ENCODE peak calls at places on chromosome 22, in four cellular contexts. U is right cardiac atrium, Y is right lobe of liver, H is IMR-90. V is an unnamed sample.

GRCh38 chr22:24601217-24602104 is 1.5 kb upstream of the GGT1 start:
- DNase-seq in U (peak; percentile 87), Y (peak; percentile 93), H (no peak), V (no peak)

GRCh38 chr22:48370508-48371325 is 1457.0 kb downstream of the BRD1 start:
- DNase-seq in U (no peak), Y (no peak), H (no peak), V (peak; percentile 15)

GRCh38 chr22:22968366-22968765 is 80.8 kb downstream of the IGLL5 start:
- DNase-seq in U (no peak), Y (peak; percentile 93), H (no peak), V (no peak)

GRCh38 chr22:47446331-47446730 is 683.9 kb downstream of the TBC1D22A start:
- DNase-seq in U (no peak), Y (no peak), H (no peak), V (no peak)

GRCh38 chr22:49602481-49602880 is 225.2 kb downstream of the BRD1 start:
- DNase-seq in U (no peak), Y (peak; percentile 37), H (no peak), V (no peak)

GRCh38 chr22:25645266-25645665 is 80.8 kb downstream of the GRK3 start:
- DNase-seq in U (no peak), Y (no peak), H (peak; percentile 49), V (no peak)

GRCh38 chr22:33470456-33470855 is 412.3 kb upstream of the SYN3 start:
- DNase-seq in U (no peak), Y (no peak), H (no peak), V (no peak)

GRCh38 chr22:32430352-32430751 is 18.3 kb upstream of the RTCB start:
- DNase-seq in U (no peak), Y (no peak), H (no peak), V (no peak)

GRCh38 chr22:49657974-49658550 is 169.6 kb downstream of the BRD1 start:
- DNase-seq in U (peak; percentile 18), Y (no peak), H (no peak), V (no peak)

GRCh38 chr22:19571207-19571795 is 47.1 kb upstream of the CLDN5 start:
- DNase-seq in U (no peak), Y (no peak), H (peak; percentile 63), V (no peak)

GRCh38 chr22:44752285-44753188 is at the start of gene ARHGAP8:
- DNase-seq in U (no peak), Y (no peak), H (no peak), V (no peak)

GRCh38 chr22:44753189-44754042 is 1.0 kb downstream of the ARHGAP8 start:
- DNase-seq in U (no peak), Y (no peak), H (peak; percentile 81), V (no peak)

GRCh38 chr22:44746836-44747519 is 5.4 kb upstream of the ARHGAP8 start:
- DNase-seq in U (no peak), Y (no peak), H (peak; percentile 69), V (no peak)

GRCh38 chr22:44748524-44748923 is 3.9 kb upstream of the ARHGAP8 start:
- DNase-seq in U (no peak), Y (peak; percentile 56), H (no peak), V (no peak)

GRCh38 chr22:44750481-44750880 is 1.9 kb upstream of the ARHGAP8 start:
- DNase-seq in U (no peak), Y (no peak), H (no peak), V (no peak)
- H3K27me3 ChIP-seq in U (no peaks in the 10 kb centered on the region), Y (no peaks in the 10 kb centered on the region), H (peaks cover 12% of the 10 kb centered on the region), V (no peaks in the 10 kb centered on the region)

GRCh38 chr22:45262931-45263789 is 21.6 kb upstream of the UPK3A start:
- DNase-seq in U (no peak), Y (no peak), H (no peak), V (peak; percentile 76)
- H3K4me3 ChIP-seq in U (no peak overlapping the region), Y (no peak overlapping the region), H (no peak overlapping the region), V (no peak overlapping the region)

GRCh38 chr22:43420991-43421665 is 9.3 kb downstream of the MPPED1 start:
- DNase-seq in U (no peak), Y (peak; percentile 40), H (no peak), V (no peak)

GRCh38 chr22:43418079-43418825 is 6.4 kb downstream of the MPPED1 start:
- DNase-seq in U (peak; percentile 23), Y (peak; percentile 31), H (no peak), V (no peak)

GRCh38 chr22:43413826-43414225 is 2.0 kb downstream of the MPPED1 start:
- DNase-seq in U (no peak), Y (peak; percentile 24), H (no peak), V (no peak)

GRCh38 chr22:43419371-43420080 is 7.7 kb downstream of the MPPED1 start:
- DNase-seq in U (peak; percentile 39), Y (peak; percentile 32), H (no peak), V (no peak)

GRCh38 chr22:43417555-43417954 is 5.7 kb downstream of the MPPED1 start:
- DNase-seq in U (peak; percentile 9), Y (peak; percentile 24), H (no peak), V (no peak)
- H3K27me3 ChIP-seq in U (no peaks in the 10 kb centered on the region), Y (no peaks in the 10 kb centered on the region), H (peaks cover 72% of the 10 kb centered on the region), V (no peaks in the 10 kb centered on the region)

GRCh38 chr22:40387758-40388157 is 17.4 kb downstream of the SGSM3 start:
- DNase-seq in U (no peak), Y (no peak), H (no peak), V (no peak)

GRCh38 chr22:40381461-40381860 is 11.1 kb downstream of the SGSM3 start:
- DNase-seq in U (no peak), Y (no peak), H (no peak), V (no peak)

GRCh38 chr22:40388231-40388630 is 17.8 kb downstream of the SGSM3 start:
- DNase-seq in U (no peak), Y (no peak), H (no peak), V (no peak)

GRCh38 chr22:40383905-40384304 is 13.5 kb downstream of the SGSM3 start:
- DNase-seq in U (no peak), Y (no peak), H (peak; percentile 75), V (no peak)

DNA sequence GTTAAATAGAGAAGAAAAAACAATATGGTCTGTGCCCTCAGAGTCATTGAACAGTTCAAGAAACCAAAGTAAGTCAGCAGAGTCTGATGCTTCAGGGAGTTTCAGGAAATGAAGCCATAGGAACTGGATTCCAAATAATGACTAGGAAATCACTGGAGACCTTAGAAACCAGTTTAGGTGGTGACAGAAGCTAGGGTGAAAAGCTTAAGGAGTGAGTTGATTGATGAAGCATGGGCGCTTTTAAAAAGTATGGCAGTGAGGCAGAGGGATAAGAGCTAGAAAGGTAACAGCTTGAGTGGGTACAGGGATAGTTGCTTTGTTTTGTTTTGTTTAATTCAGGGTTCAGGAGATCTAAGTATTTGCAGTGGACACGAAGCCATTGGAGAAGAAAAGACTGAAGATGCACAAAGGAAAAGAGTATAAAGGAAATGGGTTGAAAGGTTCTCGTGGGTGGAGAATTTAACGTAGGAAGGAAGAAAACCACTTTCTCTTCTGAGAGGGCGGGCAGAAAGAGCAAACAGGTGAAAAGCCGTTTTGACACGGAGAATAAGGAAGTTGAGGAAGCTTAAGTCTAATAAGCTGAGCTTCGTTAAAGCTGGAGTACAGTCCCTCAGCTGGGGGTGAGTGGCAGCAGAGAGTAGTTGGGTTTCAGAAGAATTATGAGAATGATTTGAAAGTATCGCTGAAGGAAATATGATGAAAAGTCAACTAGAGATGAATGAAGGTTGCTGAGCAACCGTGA is 14.8 kb downstream of the SGSM3 start:
- DNase-seq in U (no peak), Y (no peak), H (no peak), V (no peak)
- H3K4me3 ChIP-seq in U (no peak overlapping the region), Y (no peak overlapping the region), H (no peak overlapping the region), V (no peak overlapping the region)

GRCh38 chr22:29070490-29070889 is 2.3 kb upstream of the KREMEN1 start:
- DNase-seq in U (no peak), Y (no peak), H (no peak), V (no peak)
- H3K27me3 ChIP-seq in U (no peaks in the 10 kb centered on the region), Y (no peaks in the 10 kb centered on the region), H (peaks cover 30% of the 10 kb centered on the region), V (no peaks in the 10 kb centered on the region)

DNA sequence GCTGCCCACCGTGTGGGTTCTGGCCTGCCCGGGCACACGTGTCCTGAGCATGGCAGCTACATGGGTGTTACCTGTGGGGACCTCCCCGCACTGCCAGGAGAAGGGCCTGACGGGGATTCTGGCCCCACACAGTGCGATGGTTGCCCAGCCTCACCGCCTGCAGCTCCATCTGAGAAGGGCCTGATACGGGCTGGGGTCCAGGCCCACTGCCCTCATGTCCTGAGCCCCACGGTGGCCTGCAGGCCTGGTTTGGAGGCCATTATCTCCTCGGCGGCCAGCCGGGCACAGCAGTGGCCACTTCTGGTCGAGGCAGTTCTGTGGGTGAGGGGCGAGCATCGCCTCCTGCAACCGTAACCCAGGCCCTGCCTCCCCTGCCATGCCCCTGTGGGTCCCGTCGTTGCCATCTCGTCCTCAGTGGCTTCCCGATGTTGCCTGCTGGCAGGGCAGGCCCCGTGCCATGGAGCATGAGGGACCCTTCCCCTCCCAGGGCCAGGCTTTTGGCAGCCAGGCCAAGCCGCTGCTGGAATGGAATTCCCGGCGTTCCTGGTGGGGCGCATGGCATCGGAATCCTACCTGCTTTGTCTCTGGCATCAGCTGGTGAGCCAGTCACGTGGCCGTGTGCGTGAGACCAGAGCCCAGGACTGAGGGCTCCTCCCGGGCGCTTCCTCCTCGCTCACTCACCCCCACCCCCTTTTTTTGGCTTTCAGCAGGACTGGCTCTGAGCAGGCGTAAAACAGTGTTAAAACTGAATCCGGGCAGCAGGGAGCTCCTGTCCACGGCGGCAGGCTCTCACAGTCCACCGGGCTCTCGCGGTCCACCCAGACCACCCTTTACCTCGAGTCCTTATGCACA is 71.9 kb upstream of the PPARA start:
- DNase-seq in U (peak; percentile 91), Y (peak; percentile 63), H (no peak), V (peak; percentile 78)
- H3K4me3 ChIP-seq in U (peak overlapping the region; percentile 92), Y (no peak overlapping the region), H (no peak overlapping the region), V (no peak overlapping the region)

GRCh38 chr22:39570226-39570625 is 327 bp upstream of the CACNA1I start:
- DNase-seq in U (no peak), Y (no peak), H (no peak), V (no peak)
- H3K27me3 ChIP-seq in U (no peaks in the 10 kb centered on the region), Y (no peaks in the 10 kb centered on the region), H (peaks cover 3% of the 10 kb centered on the region), V (no peaks in the 10 kb centered on the region)

GRCh38 chr22:28711820-28712777 is 29.5 kb downstream of the CHEK2 start:
- DNase-seq in U (no peak), Y (no peak), H (peak; percentile 97), V (no peak)
- H3K4me3 ChIP-seq in U (no peak overlapping the region), Y (peak overlapping the region; percentile 4), H (peak overlapping the region; percentile 12), V (no peak overlapping the region)

GRCh38 chr22:36218648-36219047 is 17.0 kb upstream of the APOL4 start:
- DNase-seq in U (no peak), Y (no peak), H (no peak), V (no peak)
- H3K27me3 ChIP-seq in U (no peaks in the 10 kb centered on the region), Y (no peaks in the 10 kb centered on the region), H (peaks cover 37% of the 10 kb centered on the region), V (no peaks in the 10 kb centered on the region)

DNA sequence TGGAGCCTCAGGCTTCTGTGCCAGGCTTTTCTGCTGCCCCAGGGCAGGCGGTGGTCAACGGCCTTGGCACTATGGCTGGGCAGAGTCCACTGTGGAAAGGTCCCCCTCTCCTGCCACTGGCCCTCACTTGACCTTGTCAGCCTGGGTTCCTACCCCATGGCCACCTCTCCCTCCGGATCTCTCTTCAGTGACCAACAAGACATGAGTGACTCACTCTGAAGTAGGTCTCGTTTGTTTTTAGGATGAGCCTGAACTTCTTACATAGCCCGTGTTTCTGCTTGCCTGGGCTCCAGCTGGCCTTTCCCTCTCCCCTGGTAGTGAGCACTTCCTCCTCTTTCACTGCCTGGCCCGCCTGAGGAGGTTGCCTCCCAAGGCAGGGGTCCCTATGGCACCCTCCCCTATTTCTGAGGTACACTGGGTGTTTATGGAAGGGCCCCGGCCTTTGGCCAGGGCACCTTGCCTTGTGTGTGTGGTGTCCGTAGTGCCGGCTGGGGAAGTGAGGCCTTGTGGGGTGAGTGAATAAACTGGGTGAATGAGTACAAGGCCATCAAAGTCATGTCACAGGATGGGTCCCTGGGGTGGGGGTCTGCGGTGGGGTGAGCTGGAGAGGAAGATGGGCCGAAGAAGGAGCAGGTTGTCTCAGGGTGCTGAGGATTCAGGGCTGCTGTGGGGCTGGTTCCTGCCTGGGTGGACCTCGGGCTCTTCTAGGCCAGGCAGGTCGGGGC is 5.0 kb downstream of the SHANK3 start:
- DNase-seq in U (no peak), Y (no peak), H (no peak), V (no peak)
- H3K4me3 ChIP-seq in U (peak overlapping the region; percentile 0), Y (no peak overlapping the region), H (no peak overlapping the region), V (no peak overlapping the region)